ENCODE peak calls at places on chromosomes 2 and 18, in ten cellular contexts. One of them, this sample, is unnamed.
A peak's percentile ranks its signal among the peaks of the same experiment; 100 is the strongest.

GRCh38 chr2:72813841-72814240 is 12.0 kb downstream of the EXOC6B start:
- DNase-seq in epithelial cell of esophagus: peak; percentile 69
- DNase-seq in choroid plexus epithelial cell: peak; percentile 60
- DNase-seq in astrocyte of the spinal cord: peak; percentile 15
- DNase-seq in neural progenitor cell: no peak
- DNase-seq in lower leg skin: no peak
- DNase-seq in tibial artery: no peak
- DNase-seq in ovary: no peak
- DNase-seq in AG09309: no peak
- DNase-seq in left ventricle myocardium inferior: no peak
- DNase-seq in this sample: no peak

GRCh38 chr2:238053195-238053776 is 7.5 kb upstream of the SCLY start:
- DNase-seq in epithelial cell of esophagus: no peak
- DNase-seq in choroid plexus epithelial cell: peak; percentile 39
- DNase-seq in astrocyte of the spinal cord: peak; percentile 10
- DNase-seq in neural progenitor cell: no peak
- DNase-seq in lower leg skin: no peak
- DNase-seq in tibial artery: no peak
- DNase-seq in ovary: no peak
- DNase-seq in AG09309: no peak
- DNase-seq in left ventricle myocardium inferior: no peak
- DNase-seq in this sample: no peak

GRCh38 chr2:200728630-200729029 is 83.1 kb upstream of the BZW1 start:
- DNase-seq in epithelial cell of esophagus: peak; percentile 73
- DNase-seq in choroid plexus epithelial cell: peak; percentile 85
- DNase-seq in astrocyte of the spinal cord: peak; percentile 19
- DNase-seq in neural progenitor cell: no peak
- DNase-seq in lower leg skin: no peak
- DNase-seq in tibial artery: no peak
- DNase-seq in ovary: peak; percentile 31
- DNase-seq in AG09309: no peak
- DNase-seq in left ventricle myocardium inferior: no peak
- DNase-seq in this sample: no peak

GRCh38 chr2:179129574-179130238 is 79.8 kb upstream of the CCDC141 start:
- DNase-seq in epithelial cell of esophagus: peak; percentile 25
- DNase-seq in choroid plexus epithelial cell: peak; percentile 51
- DNase-seq in astrocyte of the spinal cord: peak; percentile 28
- DNase-seq in neural progenitor cell: peak; percentile 5
- DNase-seq in lower leg skin: no peak
- DNase-seq in tibial artery: no peak
- DNase-seq in ovary: no peak
- DNase-seq in AG09309: no peak
- DNase-seq in left ventricle myocardium inferior: no peak
- DNase-seq in this sample: no peak

GRCh38 chr2:117942958-117943672 is 70.8 kb downstream of the CCDC93 start:
- DNase-seq in epithelial cell of esophagus: no peak
- DNase-seq in choroid plexus epithelial cell: no peak
- DNase-seq in astrocyte of the spinal cord: no peak
- DNase-seq in neural progenitor cell: no peak
- DNase-seq in lower leg skin: no peak
- DNase-seq in tibial artery: no peak
- DNase-seq in ovary: no peak
- DNase-seq in AG09309: peak; percentile 77
- DNase-seq in left ventricle myocardium inferior: no peak
- DNase-seq in this sample: no peak

GRCh38 chr18:7272268-7273049 is 41.6 kb downstream of the LRRC30 start:
- DNase-seq in epithelial cell of esophagus: peak; percentile 78
- DNase-seq in choroid plexus epithelial cell: peak; percentile 93
- DNase-seq in astrocyte of the spinal cord: peak; percentile 81
- DNase-seq in neural progenitor cell: peak; percentile 89
- DNase-seq in lower leg skin: peak; percentile 40
- DNase-seq in tibial artery: peak; percentile 80
- DNase-seq in ovary: peak; percentile 61
- DNase-seq in AG09309: peak; percentile 32
- DNase-seq in left ventricle myocardium inferior: peak; percentile 59
- DNase-seq in this sample: peak; percentile 75

GRCh38 chr2:95380280-95380679 is 22.2 kb upstream of the FAHD2A start:
- DNase-seq in epithelial cell of esophagus: no peak
- DNase-seq in choroid plexus epithelial cell: no peak
- DNase-seq in astrocyte of the spinal cord: no peak
- DNase-seq in neural progenitor cell: no peak
- DNase-seq in lower leg skin: no peak
- DNase-seq in tibial artery: peak; percentile 24
- DNase-seq in ovary: no peak
- DNase-seq in AG09309: no peak
- DNase-seq in left ventricle myocardium inferior: no peak
- DNase-seq in this sample: no peak

GRCh38 chr2:152440460-152440859 is 105.5 kb downstream of the FMNL2 start:
- DNase-seq in epithelial cell of esophagus: peak; percentile 82
- DNase-seq in choroid plexus epithelial cell: no peak
- DNase-seq in astrocyte of the spinal cord: no peak
- DNase-seq in neural progenitor cell: no peak
- DNase-seq in lower leg skin: no peak
- DNase-seq in tibial artery: no peak
- DNase-seq in ovary: no peak
- DNase-seq in AG09309: no peak
- DNase-seq in left ventricle myocardium inferior: no peak
- DNase-seq in this sample: no peak

GRCh38 chr2:174442546-174443510 is 44.0 kb downstream of the GPR155 start:
- DNase-seq in epithelial cell of esophagus: peak; percentile 82
- DNase-seq in choroid plexus epithelial cell: peak; percentile 84
- DNase-seq in astrocyte of the spinal cord: peak; percentile 77
- DNase-seq in neural progenitor cell: peak; percentile 2
- DNase-seq in lower leg skin: no peak
- DNase-seq in tibial artery: no peak
- DNase-seq in ovary: no peak
- DNase-seq in AG09309: peak; percentile 45
- DNase-seq in left ventricle myocardium inferior: no peak
- DNase-seq in this sample: no peak

GRCh38 chr2:9897331-9897737 is 54.1 kb downstream of the TAF1B start:
- DNase-seq in epithelial cell of esophagus: peak; percentile 99
- DNase-seq in choroid plexus epithelial cell: peak; percentile 97
- DNase-seq in astrocyte of the spinal cord: peak; percentile 95
- DNase-seq in neural progenitor cell: peak; percentile 27
- DNase-seq in lower leg skin: peak; percentile 91
- DNase-seq in tibial artery: peak; percentile 80
- DNase-seq in ovary: peak; percentile 65
- DNase-seq in AG09309: peak; percentile 82
- DNase-seq in left ventricle myocardium inferior: peak; percentile 41
- DNase-seq in this sample: peak; percentile 93

DNA sequence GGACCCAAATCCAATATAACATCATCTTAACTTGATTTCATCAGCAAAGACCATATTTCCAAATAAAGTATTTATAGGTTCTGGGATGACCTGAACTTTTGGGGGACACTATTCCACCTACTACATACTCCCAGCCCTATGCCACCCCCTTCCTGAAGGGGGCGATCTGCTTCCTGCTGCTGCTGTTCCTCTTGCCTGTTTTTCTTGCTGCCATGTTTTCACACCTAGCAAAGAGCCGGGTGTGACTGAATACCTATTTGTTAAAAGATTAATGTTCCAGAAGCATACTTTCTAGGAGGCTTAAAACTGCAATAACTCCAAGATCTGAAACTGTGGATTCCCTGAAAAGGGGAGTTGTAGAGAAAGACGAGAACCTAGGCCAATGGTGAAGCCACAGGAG is 89.7 kb downstream of the ICOS start:
- DNase-seq in epithelial cell of esophagus: no peak
- DNase-seq in choroid plexus epithelial cell: no peak
- DNase-seq in astrocyte of the spinal cord: no peak
- DNase-seq in neural progenitor cell: no peak
- DNase-seq in lower leg skin: no peak
- DNase-seq in tibial artery: no peak
- DNase-seq in ovary: no peak
- DNase-seq in AG09309: no peak
- DNase-seq in left ventricle myocardium inferior: no peak
- DNase-seq in this sample: no peak
- TF ChIP-seq CTCF in epithelial cell of esophagus: no peak
- TF ChIP-seq CTCF in choroid plexus epithelial cell: no peak
- TF ChIP-seq CTCF in astrocyte of the spinal cord: peak; percentile 19
- TF ChIP-seq CTCF in neural progenitor cell: peak; percentile 53
- TF ChIP-seq CTCF in lower leg skin: no peak
- TF ChIP-seq CTCF in tibial artery: no peak
- TF ChIP-seq CTCF in ovary: no peak
- TF ChIP-seq CTCF in AG09309: peak; percentile 26
- TF ChIP-seq CTCF in left ventricle myocardium inferior: no peak
- TF ChIP-seq CTCF in this sample: no peak

DNA sequence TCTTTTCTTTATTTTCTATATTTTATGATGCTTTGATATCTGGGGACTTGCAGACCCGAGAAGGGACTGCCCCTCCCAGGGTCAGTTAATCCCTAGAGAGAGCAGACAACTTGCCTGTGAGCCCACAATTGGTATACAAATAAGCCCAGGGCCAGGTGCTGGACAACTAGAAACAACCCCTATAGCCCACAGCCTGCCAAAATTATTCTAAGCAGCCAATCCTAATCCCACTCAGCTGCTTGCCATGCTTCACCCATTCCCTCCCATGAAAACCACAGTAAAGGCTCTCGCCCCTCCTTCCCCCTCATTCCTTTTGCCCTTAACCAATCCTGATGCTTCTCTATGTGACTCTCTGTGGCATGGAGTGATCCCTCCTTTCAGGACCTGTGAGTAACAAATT is 380.7 kb downstream of the RBM43 start:
- DNase-seq in epithelial cell of esophagus: no peak
- DNase-seq in choroid plexus epithelial cell: no peak
- DNase-seq in astrocyte of the spinal cord: no peak
- DNase-seq in neural progenitor cell: peak; percentile 3
- DNase-seq in lower leg skin: no peak
- DNase-seq in tibial artery: no peak
- DNase-seq in ovary: no peak
- DNase-seq in AG09309: no peak
- DNase-seq in left ventricle myocardium inferior: no peak
- DNase-seq in this sample: no peak
- H3K4me3 ChIP-seq in epithelial cell of esophagus: no peak overlapping the region
- H3K4me3 ChIP-seq in choroid plexus epithelial cell: no peak overlapping the region
- H3K4me3 ChIP-seq in astrocyte of the spinal cord: no peak overlapping the region
- H3K4me3 ChIP-seq in neural progenitor cell: no peak overlapping the region
- H3K4me3 ChIP-seq in lower leg skin: no peak overlapping the region
- H3K4me3 ChIP-seq in tibial artery: no peak overlapping the region
- H3K4me3 ChIP-seq in ovary: no peak overlapping the region
- H3K4me3 ChIP-seq in AG09309: no peak overlapping the region
- H3K4me3 ChIP-seq in left ventricle myocardium inferior: no peak overlapping the region
- H3K4me3 ChIP-seq in this sample: no peak overlapping the region

GRCh38 chr18:68843467-68844089 is 45.7 kb downstream of the CCDC102B start:
- DNase-seq in epithelial cell of esophagus: no peak
- DNase-seq in choroid plexus epithelial cell: peak; percentile 25
- DNase-seq in astrocyte of the spinal cord: peak; percentile 6
- DNase-seq in neural progenitor cell: no peak
- DNase-seq in lower leg skin: no peak
- DNase-seq in tibial artery: no peak
- DNase-seq in ovary: no peak
- DNase-seq in AG09309: no peak
- DNase-seq in left ventricle myocardium inferior: no peak
- DNase-seq in this sample: no peak
- TF ChIP-seq CTCF in epithelial cell of esophagus: no peak
- TF ChIP-seq CTCF in choroid plexus epithelial cell: peak; percentile 43
- TF ChIP-seq CTCF in astrocyte of the spinal cord: peak; percentile 22
- TF ChIP-seq CTCF in neural progenitor cell: peak; percentile 15
- TF ChIP-seq CTCF in lower leg skin: no peak
- TF ChIP-seq CTCF in tibial artery: no peak
- TF ChIP-seq CTCF in ovary: no peak
- TF ChIP-seq CTCF in AG09309: no peak
- TF ChIP-seq CTCF in left ventricle myocardium inferior: peak; percentile 16
- TF ChIP-seq CTCF in this sample: no peak

GRCh38 chr2:32626591-32627221 is 1.1 kb upstream of the TTC27 start:
- DNase-seq in epithelial cell of esophagus: no peak
- DNase-seq in choroid plexus epithelial cell: peak; percentile 26
- DNase-seq in astrocyte of the spinal cord: no peak
- DNase-seq in neural progenitor cell: peak; percentile 17
- DNase-seq in lower leg skin: no peak
- DNase-seq in tibial artery: no peak
- DNase-seq in ovary: no peak
- DNase-seq in AG09309: no peak
- DNase-seq in left ventricle myocardium inferior: no peak
- DNase-seq in this sample: no peak
- H3K4me3 ChIP-seq in epithelial cell of esophagus: no peak overlapping the region
- H3K4me3 ChIP-seq in choroid plexus epithelial cell: no peak overlapping the region
- H3K4me3 ChIP-seq in astrocyte of the spinal cord: no peak overlapping the region
- H3K4me3 ChIP-seq in neural progenitor cell: peak overlapping the region; percentile 79
- H3K4me3 ChIP-seq in lower leg skin: no peak overlapping the region
- H3K4me3 ChIP-seq in tibial artery: peak overlapping the region; percentile 88
- H3K4me3 ChIP-seq in ovary: peak overlapping the region; percentile 79
- H3K4me3 ChIP-seq in AG09309: no peak overlapping the region
- H3K4me3 ChIP-seq in left ventricle myocardium inferior: peak overlapping the region; percentile 98
- H3K4me3 ChIP-seq in this sample: no peak overlapping the region

DNA sequence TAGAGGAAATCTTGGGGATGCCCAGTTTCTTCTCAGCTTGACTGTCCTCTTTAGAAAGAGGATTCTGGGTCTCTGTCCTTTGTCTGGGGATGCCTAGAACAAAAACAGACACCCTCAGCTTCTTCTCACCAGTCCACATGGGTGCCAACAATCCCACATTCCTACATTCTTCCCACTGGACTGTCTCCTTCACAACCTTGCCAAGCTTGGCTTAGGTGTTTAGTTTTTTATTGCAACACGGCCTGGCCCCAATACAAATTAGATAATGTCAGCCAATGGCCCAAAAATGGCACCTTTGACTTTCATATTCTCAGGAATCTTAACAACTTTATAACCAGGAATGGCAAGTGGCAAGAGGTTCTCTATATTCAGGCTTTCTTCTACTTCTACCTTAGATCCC is 273.0 kb downstream of the RNF152 start:
- DNase-seq in epithelial cell of esophagus: no peak
- DNase-seq in choroid plexus epithelial cell: no peak
- DNase-seq in astrocyte of the spinal cord: no peak
- DNase-seq in neural progenitor cell: no peak
- DNase-seq in lower leg skin: no peak
- DNase-seq in tibial artery: no peak
- DNase-seq in ovary: no peak
- DNase-seq in AG09309: no peak
- DNase-seq in left ventricle myocardium inferior: no peak
- DNase-seq in this sample: no peak
- TF ChIP-seq CTCF in epithelial cell of esophagus: no peak
- TF ChIP-seq CTCF in choroid plexus epithelial cell: no peak
- TF ChIP-seq CTCF in astrocyte of the spinal cord: no peak
- TF ChIP-seq CTCF in neural progenitor cell: no peak
- TF ChIP-seq CTCF in lower leg skin: no peak
- TF ChIP-seq CTCF in tibial artery: no peak
- TF ChIP-seq CTCF in ovary: no peak
- TF ChIP-seq CTCF in AG09309: no peak
- TF ChIP-seq CTCF in left ventricle myocardium inferior: no peak
- TF ChIP-seq CTCF in this sample: no peak

This sample was measured in right atrium auricular region.